ENCODE peak calls at places on chromosome 20, in four cellular contexts. J is body of pancreas, X is AG09309, C is NCI-H748 treated with DMSO at 0.1 percent for 48 hours. K is an unnamed sample.

GRCh38 chr20:51510961-51511360 is 31.6 kb downstream of the NFATC2 start:
- DNase-seq in X (no peak), C (no peak), J (no peak), K (no peak)

GRCh38 chr20:52405417-52405816 is 213.8 kb upstream of the ZFP64 start:
- DNase-seq in J (no peak), X (no peak), C (no peak), K (no peak)

GRCh38 chr20:48107560-48107959 is 322.3 kb upstream of the SULF2 start:
- DNase-seq in C (no peak), X (peak), J (no peak), K (no peak)

GRCh38 chr20:64114356-64114971 is 7.1 kb upstream of the NPBWR2 start:
- DNase-seq in X (no peak), J (no peak), C (no peak), K (no peak)

GRCh38 chr20:1118004-1118335 is 432 bp upstream of the PSMF1 start:
- DNase-seq in C (no peak), X (no peak), J (no peak), K (no peak)

GRCh38 chr20:61262514-61262913 is 10.5 kb downstream of the CDH4 start:
- DNase-seq in C (no peak), J (no peak), X (no peak), K (no peak)

GRCh38 chr20:59817406-59817805 is 116.0 kb downstream of the SYCP2 start:
- DNase-seq in C (no peak), X (no peak), J (no peak), K (no peak)

GRCh38 chr20:49420811-49421295 is 61.6 kb downstream of the KCNB1 start:
- DNase-seq in J (peak), X (no peak), C (no peak), K (no peak)

GRCh38 chr20:32609993-32610896 is 25.1 kb upstream of the NOL4L start:
- DNase-seq in J (no peak), X (no peak), C (no peak), K (no peak)

GRCh38 chr20:689348-689747 is 13.7 kb upstream of the SCRT2 start:
- DNase-seq in C (no peak), X (no peak), J (no peak), K (no peak)

GRCh38 chr20:10385850-10386544 is 48.0 kb downstream of the MKKS start:
- DNase-seq in J (no peak), C (no peak), X (no peak), K (no peak)

GRCh38 chr20:46084805-46085792 is 4.7 kb downstream of the NCOA5 start:
- DNase-seq in X (no peak), J (no peak), C (peak), K (no peak)

GRCh38 chr20:58054744-58055373 is 173.6 kb downstream of the ANKRD60 start:
- DNase-seq in J (no peak), X (no peak), C (no peak), K (no peak)

GRCh38 chr20:361562-361961 is 14.7 kb downstream of the NRSN2 start:
- DNase-seq in X (no peak), J (no peak), C (no peak), K (no peak)

GRCh38 chr20:3818155-3819151 is 1.9 kb upstream of the AP5S1 start:
- DNase-seq in C (peak), X (no peak), J (peak), K (peak)